ENCODE peak calls at places on chromosome 20, in five cellular contexts. R is IMR-90, W is activated gamma-delta T cell treated with Interleukin-2 at 50 U/mL for 16 hours, Z is type B pancreatic cell, S is pons. O is an unnamed sample.

GRCh38 chr20:47211036-47211435 is 145.5 kb downstream of the ZMYND8 start:
- DNase-seq in W (no peak), S (no peak), R (no peak), Z (no peak), O (no peak)

GRCh38 chr20:49447946-49448809 is 34.3 kb downstream of the KCNB1 start:
- DNase-seq in S (no peak), W (no peak), Z (no peak), R (no peak), O (no peak)

GRCh38 chr20:62332989-62333819 is 30.4 kb downstream of the ADRM1 start:
- DNase-seq in R (no peak), S (no peak), W (no peak), Z (no peak), O (no peak)

GRCh38 chr20:32507998-32508774 is 76.9 kb downstream of the NOL4L start:
- DNase-seq in S (no peak), W (no peak), Z (no peak), R (no peak), O (no peak)

GRCh38 chr20:57392512-57393271 is 1.5 kb downstream of the RBM38 start:
- DNase-seq in S (no peak), Z (no peak), W (peak), R (no peak), O (peak)

GRCh38 chr20:61896058-61896961 is 169.4 kb downstream of the TAF4 start:
- DNase-seq in S (peak), W (no peak), Z (no peak), R (peak), O (peak)

GRCh38 chr20:62980380-62980960 is 26.3 kb downstream of the BHLHE23 start:
- DNase-seq in S (no peak), R (no peak), Z (no peak), W (no peak), O (no peak)

GRCh38 chr20:61159940-61160688 is 91.9 kb upstream of the CDH4 start:
- DNase-seq in W (no peak), S (no peak), R (no peak), Z (no peak), O (no peak)

GRCh38 chr20:56439784-56440291 is 27.8 kb downstream of the CASS4 start:
- DNase-seq in Z (no peak), R (peak), S (no peak), W (peak), O (peak)

GRCh38 chr20:53943522-53944291 is 126.7 kb downstream of the BCAS1 start:
- DNase-seq in Z (no peak), W (peak), R (peak), S (peak), O (peak)

GRCh38 chr20:44395183-44395962 is 39.9 kb downstream of the HNF4A start:
- DNase-seq in S (no peak), W (no peak), Z (no peak), R (no peak), O (no peak)

GRCh38 chr20:7496394-7497111 is 443.7 kb downstream of the HAO1 start:
- DNase-seq in W (no peak), Z (no peak), S (no peak), R (no peak), O (no peak)

GRCh38 chr20:62158088-62158400 is 14.5 kb downstream of the SS18L1 start:
- DNase-seq in W (no peak), S (no peak), Z (no peak), R (no peak), O (no peak)

GRCh38 chr20:57659131-57659788 is 39.0 kb upstream of the ZBP1 start:
- DNase-seq in R (no peak), W (no peak), S (no peak), Z (peak), O (no peak)

GRCh38 chr20:23404196-23404595 is 17.1 kb downstream of the NAPB start:
- DNase-seq in R (peak), W (no peak), S (no peak), Z (no peak), O (no peak)

GRCh38 chr20:9353916-9354276 is 160.5 kb upstream of the LAMP5 start:
- DNase-seq in R (peak), S (no peak), W (no peak), Z (no peak), O (no peak)

GRCh38 chr20:20450461-20451027 is 82.6 kb downstream of the INSM1 start:
- DNase-seq in W (no peak), Z (no peak), R (no peak), S (peak), O (peak)

GRCh38 chr20:47396762-47397476 is 40.4 kb upstream of the ZMYND8 start:
- DNase-seq in S (no peak), W (no peak), Z (no peak), R (no peak), O (no peak)

GRCh38 chr20:57610261-57610952 is 9.8 kb downstream of the ZBP1 start:
- DNase-seq in W (no peak), Z (no peak), R (no peak), S (no peak), O (no peak)

GRCh38 chr20:44089987-44090674 is 96.9 kb downstream of the JPH2 start:
- DNase-seq in W (no peak), S (peak), Z (no peak), R (peak), O (no peak)

GRCh38 chr20:16350465-16350864 is 222.8 kb downstream of the KIF16B start:
- DNase-seq in Z (no peak), W (no peak), S (peak), R (peak), O (no peak)

GRCh38 chr20:61480158-61480825 is 228.2 kb downstream of the CDH4 start:
- DNase-seq in R (no peak), Z (no peak), W (no peak), S (no peak), O (no peak)

GRCh38 chr20:49987868-49988690 is 5.3 kb downstream of the SNAI1 start:
- DNase-seq in S (no peak), Z (no peak), R (peak), W (no peak), O (no peak)

GRCh38 chr20:11716239-11716944 is 201.3 kb upstream of the BTBD3 start:
- DNase-seq in Z (no peak), R (peak), W (no peak), S (no peak), O (no peak)

O was measured in thyroid gland.